ENCODE peak calls at places on chromosomes 16 and 17, in nine cellular contexts. C is GM23248; Z is effector memory CD4-positive, alpha-beta T cell; Q is PC-9; G is MG63; U is heart right ventricle; E is colonic mucosa; N is fibroblast of lung; K is sigmoid colon. X is an unnamed sample. For H3K9me3, the result is how much of the 10 kb centered on the place peaks cover.

GRCh38 chr17:76914937-76915336 is 46.7 kb downstream of the MGAT5B start:
- DNase-seq in C (no peak), Z (no peak), Q (no peak), G (no peak), U (no peak), E (no peak), N (no peak), K (no peak), X (no peak)

GRCh38 chr16:19835989-19836421 is 48.6 kb downstream of the GPRC5B start:
- DNase-seq in C (peak), Z (no peak), Q (no peak), G (no peak), U (no peak), E (no peak), N (peak), K (no peak), X (no peak)

GRCh38 chr17:72270530-72270929 is 149.7 kb downstream of the SOX9 start:
- DNase-seq in C (peak), Z (no peak), Q (peak), G (peak), U (peak), E (no peak), N (peak), K (no peak), X (no peak)

GRCh38 chr17:77724876-77725615 is 233.5 kb upstream of the TNRC6C start:
- DNase-seq in C (no peak), Z (no peak), Q (no peak), G (no peak), U (no peak), E (peak), N (no peak), K (no peak), X (no peak)

GRCh38 chr17:3635474-3636153 is 436 bp downstream of the SHPK start:
- DNase-seq in C (peak), Z (no peak), Q (peak), G (no peak), U (no peak), E (peak), N (no peak), K (no peak), X (no peak)

GRCh38 chr16:77788196-77789084 is at the start of gene VAT1L:
- DNase-seq in C (peak), Z (no peak), Q (no peak), G (no peak), U (peak), E (peak), N (peak), K (no peak), X (no peak)

GRCh38 chr16:15682105-15682570 is 32.1 kb downstream of the NDE1 start:
- DNase-seq in C (peak), Z (peak), Q (peak), G (peak), U (no peak), E (no peak), N (peak), K (no peak), X (no peak)

GRCh38 chr16:69490707-69491324 is 66.4 kb downstream of the CYB5B start:
- DNase-seq in C (no peak), Z (no peak), Q (no peak), G (no peak), U (no peak), E (no peak), N (no peak), K (peak), X (no peak)

GRCh38 chr17:4074831-4075495 is 67.9 kb downstream of the ZZEF1 start:
- DNase-seq in C (peak), Z (no peak), Q (peak), G (no peak), U (no peak), E (no peak), N (peak), K (no peak), X (no peak)

GRCh38 chr17:29744121-29744520 is 121.4 kb upstream of the CORO6 start:
- DNase-seq in C (no peak), Z (no peak), Q (no peak), G (no peak), U (no peak), E (no peak), N (no peak), K (no peak), X (no peak)

GRCh38 chr16:12531937-12532336 is 271.8 kb downstream of the CPPED1 start:
- DNase-seq in C (peak), Z (no peak), Q (no peak), G (peak), U (no peak), E (no peak), N (no peak), K (no peak), X (no peak)

GRCh38 chr17:69478916-69479315 is 64.4 kb downstream of the MAP2K6 start:
- DNase-seq in C (no peak), Z (no peak), Q (no peak), G (no peak), U (no peak), E (no peak), N (no peak), K (no peak), X (no peak)

GRCh38 chr17:11081342-11081741 is 159.7 kb upstream of the SHISA6 start:
- DNase-seq in C (no peak), Z (no peak), Q (no peak), G (no peak), U (no peak), E (peak), N (no peak), K (no peak), X (no peak)

GRCh38 chr17:82449136-82449882 is 1.2 kb downstream of the CYBC1 start:
- DNase-seq in C (no peak), Z (peak), Q (no peak), G (no peak), U (peak), E (no peak), N (no peak), K (no peak), X (peak)

GRCh38 chr17:3978421-3979275 is 14.4 kb upstream of the ATP2A3 start:
- DNase-seq in C (no peak), Z (no peak), Q (no peak), G (no peak), U (peak), E (peak), N (peak), K (no peak), X (no peak)

GRCh38 chr16:27245276-27246231 is 23.0 kb downstream of the NSMCE1 start:
- DNase-seq in C (peak), Z (no peak), Q (no peak), G (peak), U (no peak), E (no peak), N (peak), K (peak), X (no peak)

GRCh38 chr17:18187816-18188761 is 4.5 kb downstream of the ALKBH5 start:
- DNase-seq in C (peak), Z (no peak), Q (no peak), G (peak), U (peak), E (no peak), N (peak), K (peak), X (no peak)

DNA sequence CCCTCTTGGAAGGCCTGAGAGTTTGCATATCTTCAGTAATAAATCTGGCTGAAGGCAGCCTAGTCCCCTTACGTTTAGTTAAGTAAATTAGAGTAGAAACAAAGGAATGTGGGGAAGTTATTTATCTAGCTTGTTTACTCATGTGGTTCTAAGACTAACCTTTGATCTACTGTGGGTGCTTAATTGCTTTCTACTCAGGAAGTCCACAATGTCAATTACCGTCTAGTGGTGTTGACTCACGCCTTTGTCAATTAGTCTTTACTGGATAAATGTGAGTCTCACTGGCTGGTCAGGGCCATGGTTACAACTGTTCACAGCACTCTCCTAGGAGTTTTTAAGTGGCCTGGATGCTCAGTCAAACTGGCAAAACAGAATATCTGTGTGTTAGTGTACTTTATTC is 2338.4 kb downstream of the TP53TG3F start:
- DNase-seq in C (no peak), Z (no peak), Q (no peak), G (no peak), U (no peak), E (no peak), N (no peak), K (no peak), X (no peak)
- H3K9me3 ChIP-seq in C (under half), Z (under half), Q (under half), G (under half), U (under half), E (under half), N (under half), K (under half), X (under half)

DNA sequence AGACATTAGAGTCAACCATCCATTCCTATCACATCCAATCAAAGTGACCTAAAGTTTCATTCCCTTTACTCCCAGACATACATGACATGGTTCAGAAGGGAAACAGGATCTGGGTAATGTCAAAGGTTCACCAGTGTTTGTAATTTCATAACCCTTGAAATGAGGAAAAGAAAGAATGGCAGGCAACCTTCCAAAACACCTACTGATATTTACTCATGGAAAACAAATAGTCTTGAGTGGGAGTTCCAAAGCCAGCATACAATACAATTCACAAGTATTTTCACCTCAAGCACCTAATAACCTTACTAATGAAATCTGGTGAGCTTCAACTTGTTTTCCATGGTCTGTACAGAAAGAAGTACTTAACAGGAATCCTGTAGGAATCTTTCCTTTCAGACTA is 72.5 kb upstream of the AXIN2 start:
- DNase-seq in C (no peak), Z (no peak), Q (peak), G (no peak), U (no peak), E (no peak), N (no peak), K (no peak), X (no peak)
- H3K9me3 ChIP-seq in C (under half), Z (under half), Q (under half), G (under half), U (under half), E (under half), N (under half), K (under half), X (under half)

GRCh38 chr16:3295783-3296182 is 9.4 kb downstream of the TIGD7 start:
- DNase-seq in C (no peak), Z (no peak), Q (no peak), G (no peak), U (no peak), E (no peak), N (no peak), K (no peak), X (no peak)
- H3K9me3 ChIP-seq in C (under half), Z (under half), Q (half or more), G (half or more), U (half or more), E (under half), N (under half), K (under half), X (under half)

DNA sequence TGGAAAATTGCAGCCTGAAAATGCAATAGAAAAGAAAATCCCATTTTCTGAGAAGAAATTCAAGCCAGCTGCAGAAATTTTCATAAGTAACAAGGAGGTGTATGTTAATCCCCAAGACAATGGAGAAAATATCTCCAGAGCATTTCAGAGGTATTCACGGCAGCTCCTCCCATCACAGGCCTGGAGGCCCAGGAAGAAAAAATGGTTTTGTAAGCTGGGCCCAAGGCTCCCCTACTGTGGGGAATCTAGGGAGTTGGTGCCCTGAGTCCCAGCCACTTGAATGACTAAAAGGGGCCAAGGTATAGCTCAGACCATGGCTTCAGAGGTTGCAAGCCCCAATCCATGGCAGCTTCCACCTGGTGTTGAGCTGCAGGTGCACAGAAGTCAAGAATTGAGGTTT is 93.3 kb upstream of the ZNF267 start:
- DNase-seq in C (no peak), Z (no peak), Q (no peak), G (no peak), U (no peak), E (no peak), N (no peak), K (no peak), X (no peak)
- H3K9me3 ChIP-seq in C (under half), Z (under half), Q (under half), G (under half), U (half or more), E (under half), N (under half), K (under half), X (under half)